ENCODE peak calls at places on chromosome 17, in four cellular contexts. Z is midbrain, L is cardiac muscle cell, Y is T follicular helper cell. V is an unnamed sample.

GRCh38 chr17:81027591-81028505 is 7.1 kb upstream of the BAIAP2 start:
- DNase-seq in L (no peak), Y (no peak), Z (no peak), V (no peak)

GRCh38 chr17:39668141-39668924 is at the start of gene PNMT:
- DNase-seq in Z (peak), L (peak), Y (peak), V (peak)

GRCh38 chr17:2202302-2202995 is 101.1 kb downstream of the SMG6 start:
- DNase-seq in L (no peak), Y (no peak), Z (no peak), V (no peak)

GRCh38 chr17:4199818-4200402 is 56.9 kb downstream of the CYB5D2 start:
- DNase-seq in Y (peak), L (peak), Z (peak), V (peak)

GRCh38 chr17:62919388-62919787 is 46.6 kb upstream of the TANC2 start:
- DNase-seq in L (no peak), Z (no peak), Y (no peak), V (no peak)

GRCh38 chr17:57394375-57394774 is 138.1 kb downstream of the MSI2 start:
- DNase-seq in Z (no peak), L (no peak), Y (no peak), V (no peak)

GRCh38 chr17:48441231-48441711 is 11.3 kb upstream of the SKAP1 start:
- DNase-seq in Y (peak), L (peak), Z (no peak), V (peak)

GRCh38 chr17:56833023-56833811 is 503 bp downstream of the C17orf67 start:
- DNase-seq in L (peak), Y (peak), Z (peak), V (peak)

GRCh38 chr17:43040655-43041054 is 15.6 kb downstream of the RND2 start:
- DNase-seq in Y (no peak), L (no peak), Z (no peak), V (no peak)

GRCh38 chr17:3015890-3016289 is 47.5 kb downstream of the OR1D5 start:
- DNase-seq in L (no peak), Y (no peak), Z (no peak), V (no peak)

GRCh38 chr17:61058066-61058465 is 341.6 kb upstream of the TBX2 start:
- DNase-seq in L (no peak), Y (no peak), Z (no peak), V (peak)